ENCODE peak calls at places on chromosomes 4 and X, in seven cellular contexts. One of them, this sample, is unnamed.

GRCh38 chr4:94452476-94453300 is 946 bp downstream of the PDLIM5 start:
- DNase-seq in K562: peak; percentile 39
- DNase-seq in IMR-90: peak; percentile 82
- DNase-seq in astrocyte: peak; percentile 82
- DNase-seq in SK-N-SH: peak; percentile 54
- DNase-seq in GM23338: peak; percentile 84
- DNase-seq in hepatocyte: peak; percentile 75
- DNase-seq in this sample: peak; percentile 80

GRCh38 chr4:166538491-166539005 is 665.5 kb downstream of the TLL1 start:
- DNase-seq in IMR-90: no peak
- DNase-seq in GM23338: no peak
- DNase-seq in K562: no peak
- DNase-seq in hepatocyte: no peak
- DNase-seq in SK-N-SH: no peak
- DNase-seq in astrocyte: peak; percentile 20
- DNase-seq in this sample: peak; percentile 58

GRCh38 chr4:37891221-37892159 is 606 bp downstream of the TBC1D1 start:
- DNase-seq in astrocyte: no peak
- DNase-seq in GM23338: peak; percentile 75
- DNase-seq in hepatocyte: no peak
- DNase-seq in SK-N-SH: peak; percentile 69
- DNase-seq in K562: peak; percentile 15
- DNase-seq in IMR-90: peak; percentile 4
- DNase-seq in this sample: peak; percentile 81

GRCh38 chr4:47528651-47529050 is 43.6 kb downstream of the ATP10D start:
- DNase-seq in SK-N-SH: no peak
- DNase-seq in hepatocyte: no peak
- DNase-seq in GM23338: no peak
- DNase-seq in IMR-90: peak; percentile 67
- DNase-seq in astrocyte: peak; percentile 94
- DNase-seq in K562: no peak
- DNase-seq in this sample: no peak

GRCh38 chr4:88522702-88523324 is 763 bp downstream of the PYURF start:
- DNase-seq in K562: peak; percentile 39
- DNase-seq in hepatocyte: peak; percentile 65
- DNase-seq in SK-N-SH: peak; percentile 45
- DNase-seq in GM23338: peak; percentile 41
- DNase-seq in IMR-90: peak; percentile 33
- DNase-seq in astrocyte: no peak
- DNase-seq in this sample: peak; percentile 63

GRCh38 chr4:163493643-163494359 is 689 bp upstream of the TMA16 start:
- DNase-seq in astrocyte: no peak
- DNase-seq in hepatocyte: no peak
- DNase-seq in SK-N-SH: no peak
- DNase-seq in IMR-90: no peak
- DNase-seq in K562: no peak
- DNase-seq in GM23338: no peak
- DNase-seq in this sample: no peak

GRCh38 chr4:156419080-156419638 is 465.5 kb upstream of the CTSO start:
- DNase-seq in GM23338: no peak
- DNase-seq in astrocyte: no peak
- DNase-seq in K562: no peak
- DNase-seq in hepatocyte: peak; percentile 10
- DNase-seq in IMR-90: no peak
- DNase-seq in SK-N-SH: no peak
- DNase-seq in this sample: no peak

GRCh38 chrX:109774706-109775105 is 41.6 kb upstream of the ACSL4 start:
- DNase-seq in K562: peak; percentile 42
- DNase-seq in astrocyte: peak; percentile 68
- DNase-seq in hepatocyte: no peak
- DNase-seq in GM23338: peak; percentile 8
- DNase-seq in IMR-90: peak; percentile 77
- DNase-seq in SK-N-SH: no peak
- DNase-seq in this sample: peak; percentile 65

GRCh38 chrX:10903518-10903917 is 207.6 kb upstream of the HCCS start:
- DNase-seq in GM23338: no peak
- DNase-seq in astrocyte: no peak
- DNase-seq in K562: no peak
- DNase-seq in SK-N-SH: no peak
- DNase-seq in hepatocyte: no peak
- DNase-seq in IMR-90: no peak
- DNase-seq in this sample: no peak

GRCh38 chr4:98720871-98721480 is 62.6 kb upstream of the TSPAN5 start:
- DNase-seq in SK-N-SH: no peak
- DNase-seq in hepatocyte: no peak
- DNase-seq in GM23338: no peak
- DNase-seq in K562: no peak
- DNase-seq in IMR-90: peak; percentile 10
- DNase-seq in astrocyte: peak; percentile 43
- DNase-seq in this sample: peak; percentile 29

GRCh38 chrX:149825424-149825823 is 43.7 kb downstream of the MAGEA9 start:
- DNase-seq in SK-N-SH: peak; percentile 29
- DNase-seq in GM23338: peak; percentile 56
- DNase-seq in astrocyte: no peak
- DNase-seq in IMR-90: no peak
- DNase-seq in hepatocyte: no peak
- DNase-seq in K562: no peak
- DNase-seq in this sample: no peak

GRCh38 chrX:39242187-39242586 is 440.9 kb downstream of the MID1IP1 start:
- DNase-seq in GM23338: peak; percentile 51
- DNase-seq in IMR-90: no peak
- DNase-seq in SK-N-SH: peak; percentile 16
- DNase-seq in K562: peak; percentile 53
- DNase-seq in astrocyte: peak; percentile 1
- DNase-seq in hepatocyte: peak; percentile 68
- DNase-seq in this sample: peak; percentile 77

GRCh38 chrX:11363069-11363594 is 69.9 kb downstream of the AMELX start:
- DNase-seq in K562: no peak
- DNase-seq in astrocyte: no peak
- DNase-seq in GM23338: no peak
- DNase-seq in SK-N-SH: no peak
- DNase-seq in hepatocyte: no peak
- DNase-seq in IMR-90: no peak
- DNase-seq in this sample: no peak

GRCh38 chr4:52963976-52964375 is 101.9 kb downstream of the RASL11B start:
- DNase-seq in SK-N-SH: no peak
- DNase-seq in IMR-90: no peak
- DNase-seq in K562: no peak
- DNase-seq in GM23338: no peak
- DNase-seq in astrocyte: no peak
- DNase-seq in hepatocyte: no peak
- DNase-seq in this sample: no peak

GRCh38 chr4:82589756-82590155 is 28.0 kb upstream of the TMEM150C start:
- DNase-seq in GM23338: no peak
- DNase-seq in K562: no peak
- DNase-seq in SK-N-SH: no peak
- DNase-seq in hepatocyte: no peak
- DNase-seq in IMR-90: no peak
- DNase-seq in astrocyte: no peak
- DNase-seq in this sample: no peak

GRCh38 chr4:89306486-89307184 is 965 bp downstream of the GPRIN3 start:
- DNase-seq in hepatocyte: no peak
- DNase-seq in astrocyte: no peak
- DNase-seq in GM23338: no peak
- DNase-seq in K562: no peak
- DNase-seq in IMR-90: no peak
- DNase-seq in SK-N-SH: no peak
- DNase-seq in this sample: no peak

GRCh38 chr4:98222306-98222705 is 38.9 kb upstream of the RAP1GDS1 start:
- DNase-seq in SK-N-SH: no peak
- DNase-seq in GM23338: no peak
- DNase-seq in K562: no peak
- DNase-seq in astrocyte: no peak
- DNase-seq in IMR-90: no peak
- DNase-seq in hepatocyte: no peak
- DNase-seq in this sample: no peak

DNA sequence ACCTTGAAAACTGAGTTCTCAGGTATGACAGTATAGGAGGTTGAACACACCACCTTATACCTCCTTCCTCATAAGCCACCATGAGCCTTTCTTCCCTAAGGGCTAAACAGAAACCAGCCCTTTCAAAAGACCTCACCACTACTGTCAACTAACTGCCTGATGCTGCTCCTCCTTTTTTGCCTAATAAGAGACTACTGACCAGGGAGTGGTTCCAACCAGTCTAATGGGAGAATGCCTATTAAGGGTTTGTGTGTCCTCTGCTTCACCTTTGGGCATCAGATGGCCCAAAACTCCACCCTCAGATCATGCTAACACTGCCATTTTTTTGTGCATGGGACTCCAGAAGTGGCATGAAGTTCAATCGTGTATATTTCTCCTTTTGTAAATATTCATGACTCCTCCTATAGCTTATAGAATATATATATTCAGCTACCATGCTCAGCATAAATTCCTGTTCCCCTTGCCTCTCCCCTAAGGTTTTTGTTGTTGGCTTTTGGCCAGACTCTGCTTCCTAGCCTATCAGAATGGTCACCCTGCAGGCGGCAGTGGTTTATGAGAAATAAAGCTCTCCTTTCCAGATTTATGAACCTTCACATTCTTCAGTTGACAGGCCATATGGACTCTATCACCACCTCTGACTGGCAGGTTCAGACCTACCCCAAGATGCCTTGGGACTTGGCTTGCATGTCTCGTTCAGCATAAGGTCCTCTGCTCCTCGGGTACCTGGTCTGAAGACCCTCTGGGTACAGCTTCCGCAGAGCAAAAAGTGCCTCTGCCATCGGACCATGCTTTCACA is 28.2 kb downstream of the FGFBP1 start:
- DNase-seq in IMR-90: no peak
- DNase-seq in SK-N-SH: no peak
- DNase-seq in K562: no peak
- DNase-seq in astrocyte: no peak
- DNase-seq in GM23338: no peak
- DNase-seq in hepatocyte: no peak
- DNase-seq in this sample: no peak
- H3K4me1 ChIP-seq in IMR-90: peaks cover 7% of the 10 kb centered on the region
- H3K4me1 ChIP-seq in SK-N-SH: peaks cover 10% of the 10 kb centered on the region
- H3K4me1 ChIP-seq in K562: peaks cover 7% of the 10 kb centered on the region
- H3K4me1 ChIP-seq in astrocyte: peaks cover 31% of the 10 kb centered on the region
- H3K4me1 ChIP-seq in GM23338: peaks cover 6% of the 10 kb centered on the region
- H3K4me1 ChIP-seq in hepatocyte: no peaks in the 10 kb centered on the region
- H3K4me1 ChIP-seq in this sample: peaks cover 25% of the 10 kb centered on the region

DNA sequence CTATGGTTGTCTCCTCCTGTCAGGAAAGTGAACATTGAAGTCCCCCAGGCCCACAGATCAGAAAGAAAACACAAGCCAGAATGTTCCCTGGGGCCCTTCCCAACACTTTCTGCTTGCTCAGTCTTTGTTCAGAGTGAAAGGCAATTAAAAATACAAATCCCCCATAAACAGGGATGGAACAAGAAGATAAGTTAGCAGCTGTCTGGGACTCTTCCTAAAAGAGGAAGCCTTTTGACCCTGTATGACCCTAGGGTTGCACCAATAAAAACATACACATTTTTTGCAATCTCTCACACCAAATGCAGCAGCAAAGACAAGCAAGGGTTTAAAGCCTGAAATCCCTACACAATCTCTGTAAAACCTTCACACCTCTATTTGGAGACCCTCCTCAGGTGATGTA is 22.6 kb downstream of the IRF2 start:
- DNase-seq in astrocyte: no peak
- DNase-seq in K562: peak; percentile 27
- DNase-seq in hepatocyte: no peak
- DNase-seq in SK-N-SH: peak; percentile 66
- DNase-seq in IMR-90: no peak
- DNase-seq in GM23338: no peak
- DNase-seq in this sample: no peak
- H4K20me1 ChIP-seq in astrocyte: no peaks in the 10 kb centered on the region
- H4K20me1 ChIP-seq in K562: peaks cover 54% of the 10 kb centered on the region
- H4K20me1 ChIP-seq in hepatocyte: peaks cover 63% of the 10 kb centered on the region
- H4K20me1 ChIP-seq in SK-N-SH: peaks cover 4% of the 10 kb centered on the region
- H4K20me1 ChIP-seq in IMR-90: peaks cover 25% of the 10 kb centered on the region
- H4K20me1 ChIP-seq in GM23338: peaks cover 5% of the 10 kb centered on the region
- H4K20me1 ChIP-seq in this sample: peaks cover 17% of the 10 kb centered on the region

GRCh38 chrX:101956556-101956955 is 24.7 kb upstream of the ZMAT1 start:
- DNase-seq in GM23338: no peak
- DNase-seq in hepatocyte: no peak
- DNase-seq in K562: no peak
- DNase-seq in astrocyte: no peak
- DNase-seq in IMR-90: no peak
- DNase-seq in SK-N-SH: no peak
- DNase-seq in this sample: no peak

GRCh38 chrX:101957174-101957573 is 25.3 kb upstream of the ZMAT1 start:
- DNase-seq in GM23338: no peak
- DNase-seq in SK-N-SH: no peak
- DNase-seq in astrocyte: no peak
- DNase-seq in IMR-90: no peak
- DNase-seq in hepatocyte: no peak
- DNase-seq in K562: no peak
- DNase-seq in this sample: no peak

DNA sequence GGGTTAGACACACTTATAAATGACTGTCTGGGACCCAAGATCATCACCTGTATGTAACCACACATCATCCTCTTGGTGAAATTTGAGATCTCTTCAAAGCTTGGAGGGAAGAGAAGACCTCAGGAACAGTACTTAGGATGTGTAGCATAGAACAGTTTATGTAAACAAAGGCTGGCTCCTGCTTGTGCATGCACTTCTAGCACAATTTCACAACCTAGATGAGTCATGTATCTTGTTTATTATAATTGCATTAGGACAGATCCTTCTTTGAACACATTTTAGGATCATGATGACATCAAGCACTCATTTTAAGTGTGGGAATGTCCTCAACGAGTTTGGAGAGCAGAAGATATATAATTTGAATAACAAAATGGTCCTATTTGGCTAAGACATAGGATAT is 26.3 kb upstream of the ZMAT1 start:
- DNase-seq in hepatocyte: peak; percentile 6
- DNase-seq in astrocyte: no peak
- DNase-seq in SK-N-SH: no peak
- DNase-seq in GM23338: no peak
- DNase-seq in IMR-90: peak; percentile 0
- DNase-seq in K562: no peak
- DNase-seq in this sample: no peak
- H3K4me1 ChIP-seq in hepatocyte: no peaks in the 10 kb centered on the region
- H3K4me1 ChIP-seq in astrocyte: no peaks in the 10 kb centered on the region
- H3K4me1 ChIP-seq in SK-N-SH: no peaks in the 10 kb centered on the region
- H3K4me1 ChIP-seq in GM23338: peaks cover 12% of the 10 kb centered on the region
- H3K4me1 ChIP-seq in IMR-90: no peaks in the 10 kb centered on the region
- H3K4me1 ChIP-seq in K562: no peaks in the 10 kb centered on the region
- H3K4me1 ChIP-seq in this sample: no peaks in the 10 kb centered on the region

DNA sequence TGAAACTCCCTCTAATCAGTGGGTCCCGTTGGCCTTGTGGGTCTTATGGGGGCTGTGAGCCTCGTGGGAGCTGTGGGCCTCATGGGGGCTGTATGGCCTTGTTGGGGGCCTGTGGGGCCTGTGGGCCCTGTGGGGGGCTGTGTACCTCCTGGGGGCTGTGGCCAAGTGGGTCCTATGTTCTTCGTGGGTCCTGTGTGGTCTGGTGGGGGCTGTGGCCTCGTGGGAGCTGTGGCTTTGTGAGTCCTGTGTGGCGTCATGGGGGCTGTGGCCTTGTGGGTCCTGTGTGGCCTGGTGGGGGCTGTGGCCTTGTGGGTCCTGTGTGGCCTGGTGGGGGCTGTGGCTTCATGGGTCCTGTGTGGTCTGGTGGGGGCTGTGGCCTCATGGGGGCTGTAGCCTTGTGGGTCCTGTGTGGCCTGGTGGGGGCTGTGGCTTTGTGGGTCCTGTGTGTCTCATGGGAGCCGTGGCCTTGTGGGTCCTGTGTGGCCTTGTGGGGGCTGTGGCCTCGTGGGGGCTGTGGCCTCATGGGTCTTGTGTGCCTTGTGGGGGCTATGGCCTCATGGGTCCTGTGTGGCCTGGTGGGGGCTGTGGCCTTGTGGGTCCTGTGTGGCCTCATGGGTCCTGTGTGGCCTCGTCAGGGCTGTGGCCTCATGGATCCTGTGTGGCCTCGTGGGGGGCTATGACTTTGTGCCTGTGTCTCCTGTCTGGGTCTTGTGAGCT is 7.4 kb downstream of the PCGF3 start:
- DNase-seq in GM23338: no peak
- DNase-seq in astrocyte: no peak
- DNase-seq in SK-N-SH: no peak
- DNase-seq in hepatocyte: no peak
- DNase-seq in IMR-90: no peak
- DNase-seq in K562: no peak
- DNase-seq in this sample: no peak
- H4K20me1 ChIP-seq in GM23338: peaks cover 39% of the 10 kb centered on the region
- H4K20me1 ChIP-seq in astrocyte: peaks cover 75% of the 10 kb centered on the region
- H4K20me1 ChIP-seq in SK-N-SH: peaks cover 74% of the 10 kb centered on the region
- H4K20me1 ChIP-seq in hepatocyte: peaks cover 80% of the 10 kb centered on the region
- H4K20me1 ChIP-seq in IMR-90: peaks cover 73% of the 10 kb centered on the region
- H4K20me1 ChIP-seq in K562: no peaks in the 10 kb centered on the region
- H4K20me1 ChIP-seq in this sample: peaks cover 66% of the 10 kb centered on the region

This sample was measured in osteoblast.